ENCODE peak calls at places on chromosomes 4 and X, in five cellular contexts. F is NCI-H2029 treated with DMSO at 0.1 percent for 48 hours, X is endothelial cell, N is heart left ventricle, B is fibroblast of the conjunctiva. K is an unnamed sample.

GRCh38 chr4:119103263-119103662 is 32.4 kb upstream of the MYOZ2 start:
- DNase-seq in F (no peak), X (peak), N (peak), B (peak), K (peak)

GRCh38 chr4:8537041-8537461 is 43.1 kb upstream of the GPR78 start:
- DNase-seq in F (peak), X (no peak), N (peak), B (peak), K (no peak)

GRCh38 chr4:8428288-8429097 is 12.0 kb downstream of the ACOX3 start:
- DNase-seq in F (peak), X (peak), N (peak), B (peak), K (peak)

GRCh38 chrX:48636776-48637175 is 39.5 kb downstream of the WDR13 start:
- DNase-seq in F (no peak), X (no peak), N (no peak), B (no peak), K (no peak)

GRCh38 chr4:41935652-41936021 is 408 bp downstream of the TMEM33 start:
- DNase-seq in F (no peak), X (no peak), N (no peak), B (no peak), K (no peak)

GRCh38 chrX:52271212-52271611 is 86.5 kb downstream of the MAGED4 start:
- DNase-seq in F (no peak), X (peak), N (no peak), B (no peak), K (no peak)

GRCh38 chr4:1775731-1776500 is 17.2 kb upstream of the FGFR3 start:
- DNase-seq in F (no peak), X (no peak), N (no peak), B (no peak), K (no peak)

GRCh38 chr4:17400696-17401095 is 111.2 kb downstream of the QDPR start:
- DNase-seq in F (no peak), X (no peak), N (no peak), B (peak), K (no peak)

GRCh38 chr4:32142075-32142474 is 1421.9 kb downstream of the PCDH7 start:
- DNase-seq in F (no peak), X (no peak), N (no peak), B (no peak), K (no peak)

GRCh38 chr4:1511441-1512041 is 105.3 kb upstream of the NKX1-1 start:
- DNase-seq in F (no peak), X (no peak), N (peak), B (peak), K (no peak)

GRCh38 chr4:186297013-186297645 is 31.1 kb downstream of the F11 start:
- DNase-seq in F (peak), X (peak), N (no peak), B (peak), K (peak)

GRCh38 chrX:3263681-3264126 is 82.7 kb downstream of the MXRA5 start:
- DNase-seq in F (no peak), X (no peak), N (no peak), B (no peak), K (no peak)

GRCh38 chr4:88341227-88342192 is 37.1 kb upstream of the HERC6 start:
- DNase-seq in F (no peak), X (no peak), N (peak), B (peak), K (peak)

GRCh38 chrX:104270916-104271512 is 16.3 kb upstream of the ESX1 start:
- DNase-seq in F (no peak), X (peak), N (peak), B (peak), K (no peak)

GRCh38 chr4:180947421-180947820 is 1295.8 kb upstream of the TENM3 start:
- DNase-seq in F (no peak), X (no peak), N (no peak), B (no peak), K (peak)

GRCh38 chr4:36172650-36173049 is 71.7 kb downstream of the ARAP2 start:
- DNase-seq in F (no peak), X (no peak), N (no peak), B (no peak), K (no peak)

GRCh38 chr4:54400802-54401201 is 171.7 kb downstream of the PDGFRA start:
- DNase-seq in F (no peak), X (peak), N (no peak), B (peak), K (peak)

GRCh38 chrX:136708348-136708747 is 60.4 kb downstream of the CD40LG start:
- DNase-seq in F (no peak), X (no peak), N (no peak), B (no peak), K (no peak)

GRCh38 chr4:5371415-5372190 is 320.3 kb downstream of the STK32B start:
- DNase-seq in F (no peak), X (no peak), N (no peak), B (no peak), K (peak)

GRCh38 chr4:72397314-72397713 is 171.7 kb downstream of the ADAMTS3 start:
- DNase-seq in F (no peak), X (no peak), N (no peak), B (no peak), K (no peak)

GRCh38 chrX:133609151-133609550 is 193.9 kb upstream of the GPC4 start:
- DNase-seq in F (no peak), X (no peak), N (no peak), B (no peak), K (no peak)

GRCh38 chrX:20973038-20973437 is 401.2 kb upstream of the CNKSR2 start:
- DNase-seq in F (no peak), X (no peak), N (no peak), B (no peak), K (no peak)

GRCh38 chr4:101232074-101232776 is 115.1 kb downstream of the PPP3CA start:
- DNase-seq in F (no peak), X (no peak), N (no peak), B (peak), K (no peak)

GRCh38 chr4:56821394-56822263 is at the start of gene SPINK2:
- DNase-seq in F (peak), X (peak), N (no peak), B (no peak), K (no peak)

GRCh38 chrX:79169484-79169883 is 25.0 kb downstream of the GPR174 start:
- DNase-seq in F (no peak), X (no peak), N (no peak), B (no peak), K (no peak)

GRCh38 chrX:114162068-114162735 is 421.7 kb upstream of the HTR2C start:
- DNase-seq in F (no peak), X (peak), N (no peak), B (no peak), K (no peak)

GRCh38 chrX:7927259-7928167 is at the start of gene PNPLA4:
- DNase-seq in F (no peak), X (peak), N (peak), B (peak), K (peak)

GRCh38 chr4:61064636-61065035 is 135.5 kb upstream of the ADGRL3 start:
- DNase-seq in F (no peak), X (no peak), N (no peak), B (no peak), K (no peak)